ENCODE peak calls at places on chromosome 17, in eight cellular contexts. X is RWPE2; B is activated naive CD8-positive, alpha-beta T cell treated with anti-CD3 and anti-CD28 coated beads, Interleukin-2, amount 10 ng/mL, durations not matched to agents 7 days and 5 days; O is left cardiac atrium; H is stimulated activated naive CD8-positive, alpha-beta T cell treated with anti-CD3 and anti-CD28 coated beads, Interleukin-15, Interleukin-2, amounts not matched to agents 100 U/mL and 50 U/mL, for 24 hours; S is activated CD8-positive, alpha-beta T cell treated with anti-CD3 and anti-CD28 coated beads, Interleukin-2, amount 10 ng/mL, durations not matched to agents 7 days and 5 days; N is A549; P is right cardiac atrium. T is an unnamed sample.
A peak's percentile ranks its signal among the peaks of the same experiment; 100 is the strongest.

GRCh38 chr17:21098934-21099687 is 27.7 kb upstream of the DHRS7B start:
- ATAC-seq in H (peak; percentile 99), S (peak; percentile 100), X (peak; percentile 98), B (peak; percentile 99), N (peak; percentile 99), P (peak; percentile 97), O (peak; percentile 96), T (peak; percentile 78)

GRCh38 chr17:82457071-82457789 is 1.3 kb upstream of the NARF start:
- ATAC-seq in X (no peak), O (no peak), P (no peak), S (no peak), H (no peak), B (no peak), N (no peak), T (no peak)

GRCh38 chr17:65936013-65936412 is 255.9 kb downstream of the CEP112 start:
- ATAC-seq in S (no peak), H (no peak), N (no peak), P (no peak), O (no peak), B (no peak), X (peak; percentile 63), T (no peak)

GRCh38 chr17:17363638-17364337 is 60.6 kb downstream of the NT5M start:
- ATAC-seq in B (no peak), N (peak; percentile 12), S (no peak), P (no peak), O (no peak), X (no peak), H (no peak), T (no peak)

GRCh38 chr17:40539711-40540411 is 25.4 kb downstream of the CCR7 start:
- ATAC-seq in S (no peak), O (no peak), N (no peak), B (no peak), H (no peak), X (no peak), P (no peak), T (no peak)

GRCh38 chr17:12736526-12736925 is 52.8 kb upstream of the ARHGAP44 start:
- ATAC-seq in N (no peak), X (no peak), H (no peak), P (no peak), S (no peak), O (no peak), B (no peak), T (no peak)

GRCh38 chr17:7137182-7137943 is 22.7 kb upstream of the ASGR2 start:
- ATAC-seq in O (peak; percentile 62), H (no peak), P (no peak), B (no peak), S (no peak), N (no peak), X (peak; percentile 25), T (peak; percentile 32)

GRCh38 chr17:50117202-50118040 is 12.5 kb downstream of the SAMD14 start:
- ATAC-seq in S (peak; percentile 94), N (peak; percentile 72), O (peak; percentile 72), B (peak; percentile 90), P (peak; percentile 66), H (peak; percentile 81), X (peak; percentile 85), T (peak; percentile 84)

GRCh38 chr17:45688353-45688752 is 95.8 kb upstream of the CRHR1 start:
- ATAC-seq in P (no peak), O (no peak), B (no peak), N (no peak), H (no peak), X (no peak), S (no peak), T (no peak)

GRCh38 chr17:1351275-1351674 is 48.7 kb downstream of the YWHAE start:
- ATAC-seq in B (no peak), H (no peak), O (no peak), N (no peak), X (no peak), P (no peak), S (no peak), T (no peak)

GRCh38 chr17:77383613-77384608 is 243.1 kb downstream of the SEC14L1 start:
- ATAC-seq in P (peak; percentile 59), X (no peak), S (no peak), H (no peak), B (no peak), N (no peak), O (peak; percentile 67), T (no peak)

GRCh38 chr17:58995247-58995940 is 111.3 kb downstream of the TRIM37 start:
- ATAC-seq in H (no peak), N (no peak), O (no peak), S (no peak), P (no peak), X (no peak), B (no peak), T (no peak)

GRCh38 chr17:75856062-75856681 is 1.0 kb upstream of the WBP2 start:
- ATAC-seq in S (peak; percentile 35), P (no peak), N (peak; percentile 26), X (peak; percentile 0), B (peak; percentile 20), H (no peak), O (no peak), T (peak; percentile 47)

GRCh38 chr17:40307691-40308289 is 1.2 kb upstream of the RARA start:
- ATAC-seq in S (no peak), P (peak; percentile 23), N (no peak), O (no peak), B (no peak), H (no peak), X (no peak), T (no peak)

GRCh38 chr17:9150407-9151090 is 129.2 kb downstream of the NTN1 start:
- ATAC-seq in H (no peak), O (peak; percentile 11), X (no peak), N (no peak), B (no peak), P (peak; percentile 60), S (no peak), T (peak; percentile 48)

GRCh38 chr17:11503292-11503691 is 95.0 kb upstream of the DNAH9 start:
- ATAC-seq in H (no peak), P (no peak), S (no peak), B (no peak), N (no peak), X (no peak), O (no peak), T (no peak)

GRCh38 chr17:38574712-38575111 is 31.0 kb downstream of the SRCIN1 start:
- ATAC-seq in O (no peak), S (no peak), H (no peak), P (no peak), B (no peak), X (no peak), N (no peak), T (no peak)

GRCh38 chr17:17179371-17179827 is 26.7 kb downstream of the PLD6 start:
- ATAC-seq in S (peak; percentile 68), O (no peak), X (no peak), P (no peak), B (peak; percentile 76), H (peak; percentile 77), N (no peak), T (no peak)

GRCh38 chr17:11986179-11986938 is 10.9 kb downstream of the ZNF18 start:
- ATAC-seq in B (no peak), S (no peak), P (peak; percentile 55), N (no peak), H (no peak), O (peak; percentile 82), X (no peak), T (no peak)

GRCh38 chr17:77085916-77086432 is 54.8 kb upstream of the SEC14L1 start:
- ATAC-seq in O (no peak), X (no peak), N (no peak), S (peak; percentile 5), H (no peak), P (no peak), B (peak; percentile 7), T (no peak)

GRCh38 chr17:38561416-38562214 is 44.1 kb downstream of the SRCIN1 start:
- ATAC-seq in O (no peak), B (no peak), N (no peak), P (no peak), X (no peak), S (no peak), H (no peak), T (no peak)

GRCh38 chr17:1783834-1784611 is 22.2 kb downstream of the SERPINF1 start:
- ATAC-seq in N (peak; percentile 78), O (peak; percentile 77), S (no peak), B (no peak), X (peak; percentile 32), P (peak; percentile 79), H (no peak), T (peak; percentile 88)

GRCh38 chr17:17723354-17724261 is 42.4 kb downstream of the RAI1 start:
- ATAC-seq in P (peak; percentile 31), N (no peak), H (peak; percentile 62), B (peak; percentile 43), S (peak; percentile 38), X (peak; percentile 42), O (peak; percentile 49), T (no peak)

GRCh38 chr17:80856863-80857488 is 134.7 kb upstream of the CHMP6 start:
- ATAC-seq in S (peak; percentile 30), H (peak; percentile 7), X (no peak), N (no peak), P (no peak), O (no peak), B (peak; percentile 23), T (no peak)

GRCh38 chr17:48429638-48430586 is at the start of gene SKAP1:
- ATAC-seq in N (peak; percentile 9), X (no peak), P (peak; percentile 20), O (peak; percentile 40), B (peak; percentile 56), H (peak; percentile 53), S (peak; percentile 66), T (no peak)

GRCh38 chr17:43927101-43927935 is 15.0 kb downstream of the PPY start:
- ATAC-seq in N (no peak), X (no peak), S (no peak), B (peak; percentile 25), P (peak; percentile 64), H (peak; percentile 29), O (peak; percentile 44), T (no peak)

GRCh38 chr17:75854111-75854748 is 905 bp downstream of the WBP2 start:
- ATAC-seq in O (peak; percentile 24), S (no peak), H (no peak), N (peak; percentile 15), B (no peak), P (peak; percentile 7), X (peak; percentile 43), T (peak; percentile 22)

GRCh38 chr17:75808905-75809621 is 24.5 kb downstream of the UNK start:
- ATAC-seq in S (no peak), B (no peak), N (no peak), O (peak; percentile 84), H (no peak), X (peak; percentile 57), P (peak; percentile 88), T (peak; percentile 82)

GRCh38 chr17:60447375-60447774 is 25.1 kb downstream of the CHCT1 start:
- ATAC-seq in B (no peak), S (no peak), P (no peak), N (no peak), H (no peak), X (no peak), O (no peak), T (no peak)

GRCh38 chr17:7047566-7047965 is 3.7 kb upstream of the SLC16A11 start:
- ATAC-seq in P (no peak), N (no peak), X (no peak), H (no peak), B (no peak), S (no peak), O (no peak), T (no peak)

GRCh38 chr17:63029520-63029919 is 63.5 kb downstream of the TANC2 start:
- ATAC-seq in P (no peak), H (no peak), S (no peak), X (peak; percentile 80), N (peak; percentile 30), O (no peak), B (no peak), T (no peak)

GRCh38 chr17:29723283-29724047 is 100.8 kb upstream of the CORO6 start:
- ATAC-seq in X (no peak), S (peak; percentile 31), P (no peak), N (no peak), O (peak; percentile 11), H (peak; percentile 44), B (peak; percentile 38), T (no peak)

GRCh38 chr17:75490953-75491649 is 24.2 kb downstream of the CASKIN2 start:
- ATAC-seq in B (no peak), H (no peak), X (no peak), N (no peak), S (no peak), O (no peak), P (no peak), T (no peak)

GRCh38 chr17:57288034-57288752 is 31.9 kb downstream of the MSI2 start:
- ATAC-seq in S (no peak), N (no peak), X (no peak), O (peak; percentile 86), P (peak; percentile 80), H (no peak), B (no peak), T (peak; percentile 70)